ENCODE peak calls at places on chromosomes 5 and 9, in seven cellular contexts. N is HepG2, V is K562, R is SK-N-SH, X is H1, H is GM12892, W is GM12878. G is an unnamed sample.

GRCh38 chr9:83238871-83239624 is 176.1 kb upstream of the RASEF start:
- DNase-seq in V (no peak), H (no peak), N (peak), X (no peak), R (no peak), W (no peak), G (no peak)

GRCh38 chr5:21663082-21663481 is 1190.1 kb downstream of the CDH12 start:
- DNase-seq in W (no peak), H (no peak), N (peak), V (no peak), X (peak), R (no peak), G (no peak)

GRCh38 chr9:106962105-106962504 is 99.1 kb downstream of the ZNF462 start:
- DNase-seq in X (no peak), W (no peak), V (no peak), N (no peak), H (no peak), R (no peak), G (no peak)

GRCh38 chr9:137127301-137128157 is 11.4 kb upstream of the GRIN1 start:
- DNase-seq in N (peak), W (no peak), R (no peak), V (peak), H (no peak), X (no peak), G (no peak)

GRCh38 chr9:35650341-35651158 is at the start of gene SIT1:
- DNase-seq in W (no peak), R (no peak), X (no peak), N (no peak), V (no peak), H (no peak), G (no peak)

GRCh38 chr5:112146323-112146848 is 272.7 kb downstream of the EPB41L4A start:
- DNase-seq in V (no peak), R (no peak), X (no peak), N (no peak), H (no peak), W (peak), G (no peak)

GRCh38 chr5:776862-777711 is 7.4 kb downstream of the ZDHHC11B start:
- DNase-seq in R (peak), V (peak), X (no peak), H (no peak), N (no peak), W (no peak), G (no peak)

GRCh38 chr5:123487298-123487697 is 24.7 kb upstream of the CSNK1G3 start:
- DNase-seq in W (no peak), R (no peak), N (no peak), X (no peak), V (no peak), H (no peak), G (no peak)

GRCh38 chr9:105232207-105232606 is 12.2 kb upstream of the SLC44A1 start:
- DNase-seq in W (no peak), R (no peak), N (no peak), X (no peak), H (no peak), V (no peak), G (no peak)

GRCh38 chr5:93078082-93079038 is 502.7 kb downstream of the NR2F1-AS1 start:
- DNase-seq in V (no peak), X (no peak), H (no peak), W (peak), N (peak), R (peak), G (no peak)

GRCh38 chr9:85610074-85610855 is 131.5 kb downstream of the AGTPBP1 start:
- DNase-seq in W (peak), V (peak), X (no peak), H (peak), N (peak), R (peak), G (peak)

GRCh38 chr5:53601570-53601969 is 41.1 kb downstream of the NDUFS4 start:
- DNase-seq in W (no peak), H (no peak), V (no peak), X (no peak), R (no peak), N (peak), G (no peak)

GRCh38 chr5:14913141-14913540 is 41.6 kb upstream of the ANKH start:
- DNase-seq in H (no peak), R (no peak), W (no peak), N (no peak), X (no peak), V (no peak), G (no peak)

GRCh38 chr5:1673042-1673674 is 126.5 kb downstream of the MRPL36 start:
- DNase-seq in N (no peak), H (no peak), V (no peak), X (no peak), R (no peak), W (no peak), G (no peak)

GRCh38 chr9:114856210-114856941 is 50.5 kb upstream of the TNFSF15 start:
- DNase-seq in W (no peak), R (no peak), X (no peak), N (no peak), H (no peak), V (no peak), G (no peak)

GRCh38 chr9:87594662-87595061 is 97.0 kb downstream of the DAPK1 start:
- DNase-seq in R (no peak), W (no peak), X (no peak), H (no peak), V (no peak), N (no peak), G (no peak)

GRCh38 chr9:19114680-19115270 is 12.1 kb upstream of the HAUS6 start:
- DNase-seq in R (no peak), W (no peak), N (no peak), H (no peak), V (no peak), X (no peak), G (no peak)

GRCh38 chr5:92927291-92927778 is 653.7 kb downstream of the NR2F1-AS1 start:
- DNase-seq in N (peak), V (no peak), H (no peak), X (no peak), R (no peak), W (no peak), G (no peak)

GRCh38 chr9:19162956-19163355 is 35.7 kb upstream of the PLIN2 start:
- DNase-seq in R (no peak), N (no peak), W (no peak), V (no peak), X (no peak), H (no peak), G (no peak)

GRCh38 chr9:125190371-125190801 is 783 bp upstream of the PPP6C start:
- DNase-seq in R (peak), H (no peak), W (no peak), X (no peak), V (no peak), N (no peak), G (no peak)

GRCh38 chr9:2229109-2229733 is 214.1 kb downstream of the SMARCA2 start:
- DNase-seq in X (no peak), N (no peak), R (no peak), V (no peak), W (no peak), H (no peak), G (no peak)

GRCh38 chr9:111481885-111482636 is 2.1 kb downstream of the ECPAS start:
- DNase-seq in R (no peak), X (no peak), N (peak), H (no peak), W (no peak), V (no peak), G (no peak)

GRCh38 chr5:72243706-72244105 is 76.3 kb downstream of the MRPS27 start:
- DNase-seq in W (no peak), R (no peak), N (no peak), V (no peak), X (no peak), H (no peak), G (no peak)

GRCh38 chr5:24714757-24715156 is 70.0 kb upstream of the CDH10 start:
- DNase-seq in N (no peak), W (no peak), H (no peak), R (no peak), X (no peak), V (no peak), G (no peak)

GRCh38 chr5:178423431-178423830 is 166.8 kb downstream of the COL23A1 start:
- DNase-seq in V (no peak), H (no peak), X (no peak), R (peak), W (no peak), N (no peak), G (no peak)

GRCh38 chr5:38551020-38552017 is 5.1 kb downstream of the LIFR start:
- DNase-seq in X (no peak), N (peak), V (peak), R (peak), W (no peak), H (no peak), G (no peak)

GRCh38 chr9:70409280-70409679 is 5.2 kb downstream of the KLF9 start:
- DNase-seq in H (no peak), W (no peak), N (no peak), V (no peak), X (no peak), R (no peak), G (no peak)

GRCh38 chr5:26942481-26942880 is 95.9 kb downstream of the CDH9 start:
- DNase-seq in V (no peak), X (no peak), N (no peak), H (no peak), R (no peak), W (no peak), G (no peak)

GRCh38 chr5:131488463-131488862 is 146.6 kb downstream of the RAPGEF6 start:
- DNase-seq in X (no peak), W (peak), V (no peak), R (no peak), N (no peak), H (peak), G (peak)

GRCh38 chr5:117255211-117256032 is 680.8 kb upstream of the SEMA6A start:
- DNase-seq in V (no peak), H (no peak), R (no peak), W (no peak), N (no peak), X (no peak), G (no peak)

GRCh38 chr5:68999181-68999580 is 94.6 kb upstream of the SLC30A5 start:
- DNase-seq in N (no peak), H (no peak), W (no peak), V (no peak), X (no peak), R (no peak), G (no peak)

GRCh38 chr9:82109626-82110025 is 121.1 kb downstream of the SPATA31D1 start:
- DNase-seq in V (no peak), R (no peak), H (no peak), W (no peak), N (no peak), X (no peak), G (no peak)

GRCh38 chr5:173742432-173742816 is 126.0 kb upstream of the BOD1 start:
- DNase-seq in N (no peak), V (no peak), H (peak), X (no peak), R (no peak), W (peak), G (peak)

GRCh38 chr9:133256686-133257091 is 18.3 kb downstream of the ABO start:
- DNase-seq in X (no peak), R (no peak), N (no peak), H (no peak), W (no peak), V (peak), G (no peak)

GRCh38 chr5:55638455-55638854 is 73.7 kb downstream of the SLC38A9 start:
- DNase-seq in H (no peak), X (no peak), R (no peak), W (no peak), V (no peak), N (no peak), G (no peak)

GRCh38 chr9:124771867-124772621 is 933 bp upstream of the NR6A1 start:
- DNase-seq in H (no peak), N (peak), X (no peak), W (no peak), V (peak), R (peak), G (no peak)

DNA sequence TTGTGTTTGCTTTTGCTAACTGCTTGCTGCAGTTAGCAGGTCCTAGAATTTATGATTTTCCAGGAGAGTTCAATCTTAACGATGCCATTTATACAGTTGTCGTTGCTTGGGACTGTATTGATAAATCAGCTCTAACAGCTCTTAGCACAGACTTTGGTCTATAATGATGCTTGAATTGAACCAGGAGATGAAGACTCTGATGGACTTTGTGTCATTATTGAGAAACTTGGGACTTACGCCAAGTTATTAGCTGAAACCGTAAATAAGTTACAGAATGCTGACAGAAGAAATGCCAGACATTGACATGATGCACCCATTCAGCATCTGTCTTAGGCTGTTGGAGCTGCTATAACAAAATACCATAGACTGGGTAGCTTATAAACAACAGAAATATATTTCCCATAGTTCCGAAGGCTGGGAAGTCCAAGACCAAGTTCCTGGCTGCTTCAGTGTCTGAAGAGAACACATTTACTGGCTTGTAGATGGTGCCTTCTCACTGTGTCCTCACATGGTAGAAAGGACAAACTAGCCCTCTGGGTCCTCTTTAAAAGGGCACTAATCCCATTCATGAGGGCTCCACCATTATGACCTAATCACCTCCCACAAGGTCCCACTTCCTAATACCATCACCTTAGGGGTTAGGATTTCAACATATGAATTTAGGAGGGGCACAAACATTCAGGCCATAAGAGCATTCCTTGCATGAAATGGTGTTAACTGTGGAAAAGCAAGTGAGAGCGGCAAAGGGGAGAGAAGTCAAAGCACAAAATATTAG is 17.6 kb downstream of the GLRX start:
- DNase-seq in X (no peak), H (no peak), W (no peak), V (no peak), R (no peak), N (no peak), G (no peak)
- TF ChIP-seq TAF1 in X (no peak), H (no peak), W (no peak), V (no peak), R (no peak), N (no peak), G (no peak)

GRCh38 chr5:139699352-139699751 is 51.2 kb downstream of the CXXC5 start:
- DNase-seq in H (no peak), N (no peak), W (no peak), V (no peak), R (no peak), X (no peak), G (no peak)
- TF ChIP-seq POLR2AphosphoS5 in H (no peak), N (no peak), W (no peak), V (no peak), R (no peak), X (no peak), G (no peak)

GRCh38 chr5:108748354-108749129 is 845 bp downstream of the FER start:
- DNase-seq in N (peak), H (peak), X (peak), W (peak), V (peak), R (peak), G (peak)
- TF ChIP-seq TAF1 in N (peak), H (peak), X (peak), W (peak), V (peak), R (peak), G (peak)

GRCh38 chr5:114903767-114904166 is 265.9 kb downstream of the TRIM36 start:
- DNase-seq in H (no peak), N (no peak), X (no peak), R (no peak), V (no peak), W (no peak), G (no peak)
- TF ChIP-seq POLR2AphosphoS5 in H (no peak), N (no peak), X (no peak), R (no peak), V (no peak), W (no peak), G (no peak)

DNA sequence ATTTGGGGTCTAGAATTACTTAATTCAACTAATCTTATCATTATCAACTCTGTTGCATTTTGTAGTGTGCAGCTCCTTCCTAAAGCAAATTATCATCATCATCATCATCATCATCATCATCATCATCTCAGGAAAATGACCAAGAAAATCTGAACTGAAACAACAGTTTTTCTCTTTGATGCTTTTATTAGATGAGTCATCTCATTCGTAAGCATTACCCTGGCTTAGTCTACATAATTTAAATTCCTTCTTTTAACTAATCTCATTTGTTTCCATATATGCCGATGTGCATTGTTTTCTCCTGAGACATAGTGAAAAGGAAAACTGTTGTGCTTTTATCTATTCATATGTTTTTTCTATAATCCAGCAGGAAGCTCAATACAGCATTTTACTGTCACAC is 173.0 kb upstream of the PDE4D start:
- DNase-seq in V (no peak), W (no peak), X (no peak), H (no peak), R (no peak), N (no peak), G (no peak)
- TF ChIP-seq TAF1 in V (no peak), W (no peak), X (no peak), H (no peak), R (no peak), N (no peak), G (no peak)

DNA sequence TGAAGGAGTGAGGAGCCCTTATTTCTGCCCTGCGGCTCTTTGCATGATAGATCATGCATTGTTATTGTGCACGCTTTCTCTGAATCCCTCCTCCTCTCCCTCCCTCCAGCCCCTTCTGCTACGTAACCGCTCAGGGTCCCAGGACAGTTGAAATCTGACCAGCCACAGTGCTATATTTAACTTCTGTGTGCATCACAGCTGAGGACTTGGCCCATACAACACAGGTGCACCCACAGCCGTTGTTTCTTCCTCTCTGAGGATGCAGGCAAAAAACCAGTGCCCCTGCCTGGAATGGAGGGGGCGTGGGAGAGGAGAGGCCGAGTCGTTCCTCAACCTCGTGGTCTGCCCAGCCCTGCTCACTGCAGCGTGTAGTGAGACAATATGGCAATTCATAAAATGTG is 335.6 kb upstream of the CLINT1 start:
- DNase-seq in W (no peak), X (no peak), V (no peak), N (no peak), R (no peak), H (no peak), G (no peak)
- TF ChIP-seq POLR2AphosphoS5 in W (no peak), X (no peak), V (no peak), N (no peak), R (no peak), H (no peak), G (no peak)

GRCh38 chr5:106521701-106522100 is 1149.0 kb downstream of the EFNA5 start:
- DNase-seq in V (no peak), N (no peak), R (no peak), X (no peak), H (no peak), W (no peak), G (no peak)
- TF ChIP-seq TAF1 in V (no peak), N (no peak), R (no peak), X (no peak), H (no peak), W (no peak), G (no peak)

DNA sequence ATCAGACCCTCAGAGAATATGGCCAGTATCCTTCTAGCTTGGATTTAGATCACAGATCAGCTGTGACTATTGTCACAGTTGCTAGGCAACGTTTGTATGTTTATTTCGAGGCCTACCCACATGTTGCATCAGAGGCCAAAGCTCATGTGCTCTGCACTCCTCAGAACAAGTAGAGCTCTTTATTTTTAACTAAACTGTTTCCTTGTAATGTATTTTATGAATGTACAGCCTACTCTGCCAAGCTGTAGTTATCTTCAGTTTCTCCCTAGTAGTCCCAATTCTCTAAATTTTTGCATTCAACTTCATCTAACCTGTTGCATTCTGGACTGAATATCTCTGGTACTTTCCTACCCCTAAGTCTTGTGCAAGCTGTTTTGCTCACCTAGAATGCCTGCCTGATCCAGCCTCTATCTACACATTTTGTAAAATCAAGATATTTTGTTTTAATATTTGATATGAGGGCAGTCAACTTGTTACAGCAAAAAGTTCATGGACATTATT is 52.8 kb downstream of the CAST start:
- DNase-seq in V (peak), N (peak), H (no peak), X (no peak), W (no peak), R (no peak), G (no peak)
- TF ChIP-seq POLR2AphosphoS5 in V (no peak), N (no peak), H (no peak), X (no peak), W (no peak), R (no peak), G (no peak)

DNA sequence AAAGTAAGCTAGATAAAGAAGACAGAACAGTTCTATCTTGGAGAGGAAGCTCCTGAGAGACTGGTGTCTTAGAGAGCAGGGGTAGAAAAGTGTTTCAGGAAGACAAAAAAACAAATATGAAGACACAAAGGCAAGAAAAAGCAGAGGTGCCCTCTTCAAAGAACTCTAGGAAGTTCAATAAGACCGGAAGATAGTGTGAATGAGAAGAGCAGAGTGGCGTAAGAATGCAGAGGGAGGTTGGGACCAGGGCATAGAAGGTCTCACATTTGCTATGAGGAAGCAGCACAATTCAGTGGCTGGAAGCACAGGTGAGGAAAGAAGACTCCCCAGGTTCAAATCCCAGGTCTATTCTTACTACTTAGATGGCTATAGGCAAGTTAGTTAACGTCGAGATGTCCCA is 22.6 kb downstream of the TMEM245 start:
- DNase-seq in R (no peak), N (no peak), W (no peak), H (no peak), V (no peak), X (no peak), G (no peak)
- TF ChIP-seq TAF1 in R (no peak), N (no peak), W (no peak), H (no peak), V (no peak), X (no peak), G (no peak)